ENCODE peak calls at places on chromosome 11, in seven cellular contexts. One of them, this sample, is unnamed. For H3K4me1, the result is how much of the 10 kb centered on the place peaks cover.

GRCh38 chr11:1300121-1300520 is 9.3 kb downstream of the TOLLIP start:
- DNase-seq in fibroblast of lung: no peak
- DNase-seq in heart right ventricle: no peak
- DNase-seq in OCI-LY7: no peak
- DNase-seq in uterus: no peak
- DNase-seq in tibial artery: no peak
- DNase-seq in heart left ventricle: no peak
- DNase-seq in this sample: no peak

GRCh38 chr11:98568011-98568410 is 452.7 kb upstream of the CNTN5 start:
- DNase-seq in fibroblast of lung: peak
- DNase-seq in heart right ventricle: no peak
- DNase-seq in OCI-LY7: no peak
- DNase-seq in uterus: no peak
- DNase-seq in tibial artery: no peak
- DNase-seq in heart left ventricle: no peak
- DNase-seq in this sample: no peak

GRCh38 chr11:84227970-84228369 is 941.8 kb upstream of the CCDC90B start:
- DNase-seq in fibroblast of lung: no peak
- DNase-seq in heart right ventricle: no peak
- DNase-seq in OCI-LY7: no peak
- DNase-seq in uterus: no peak
- DNase-seq in tibial artery: no peak
- DNase-seq in heart left ventricle: no peak
- DNase-seq in this sample: no peak

GRCh38 chr11:70760416-70761020 is 362.2 kb downstream of the CTTN start:
- DNase-seq in fibroblast of lung: no peak
- DNase-seq in heart right ventricle: no peak
- DNase-seq in OCI-LY7: no peak
- DNase-seq in uterus: no peak
- DNase-seq in tibial artery: no peak
- DNase-seq in heart left ventricle: no peak
- DNase-seq in this sample: no peak

GRCh38 chr11:41039592-41039991 is 419.9 kb downstream of the LRRC4C start:
- DNase-seq in fibroblast of lung: no peak
- DNase-seq in heart right ventricle: no peak
- DNase-seq in OCI-LY7: no peak
- DNase-seq in uterus: no peak
- DNase-seq in tibial artery: no peak
- DNase-seq in heart left ventricle: no peak
- DNase-seq in this sample: no peak

GRCh38 chr11:61949169-61950034 is 749 bp upstream of the BEST1 start:
- DNase-seq in fibroblast of lung: peak
- DNase-seq in heart right ventricle: peak
- DNase-seq in OCI-LY7: peak
- DNase-seq in uterus: peak
- DNase-seq in tibial artery: peak
- DNase-seq in heart left ventricle: peak
- DNase-seq in this sample: no peak

GRCh38 chr11:113373981-113374560 is 13.5 kb upstream of the ANKK1 start:
- DNase-seq in fibroblast of lung: no peak
- DNase-seq in heart right ventricle: no peak
- DNase-seq in OCI-LY7: no peak
- DNase-seq in uterus: no peak
- DNase-seq in tibial artery: no peak
- DNase-seq in heart left ventricle: no peak
- DNase-seq in this sample: no peak

GRCh38 chr11:843818-844692 is 1.4 kb downstream of the TSPAN4 start:
- DNase-seq in fibroblast of lung: peak
- DNase-seq in heart right ventricle: peak
- DNase-seq in OCI-LY7: no peak
- DNase-seq in uterus: peak
- DNase-seq in tibial artery: peak
- DNase-seq in heart left ventricle: peak
- DNase-seq in this sample: no peak

GRCh38 chr11:1263036-1263435 is 40.2 kb downstream of the MUC5B start:
- DNase-seq in fibroblast of lung: no peak
- DNase-seq in heart right ventricle: peak
- DNase-seq in OCI-LY7: no peak
- DNase-seq in uterus: no peak
- DNase-seq in tibial artery: no peak
- DNase-seq in heart left ventricle: no peak
- DNase-seq in this sample: no peak

GRCh38 chr11:96365493-96365892 is 22.5 kb upstream of the MAML2 start:
- DNase-seq in fibroblast of lung: no peak
- DNase-seq in heart right ventricle: no peak
- DNase-seq in OCI-LY7: no peak
- DNase-seq in uterus: no peak
- DNase-seq in tibial artery: no peak
- DNase-seq in heart left ventricle: no peak
- DNase-seq in this sample: no peak

GRCh38 chr11:32386770-32387377 is 48.5 kb downstream of the WT1 start:
- DNase-seq in fibroblast of lung: peak
- DNase-seq in heart right ventricle: no peak
- DNase-seq in OCI-LY7: no peak
- DNase-seq in uterus: peak
- DNase-seq in tibial artery: no peak
- DNase-seq in heart left ventricle: no peak
- DNase-seq in this sample: no peak

GRCh38 chr11:68328374-68329091 is 16.1 kb downstream of the LRP5 start:
- DNase-seq in fibroblast of lung: no peak
- DNase-seq in heart right ventricle: peak
- DNase-seq in OCI-LY7: peak
- DNase-seq in uterus: no peak
- DNase-seq in tibial artery: no peak
- DNase-seq in heart left ventricle: peak
- DNase-seq in this sample: no peak

GRCh38 chr11:7062534-7062933 is 26.3 kb upstream of the RBMXL2 start:
- DNase-seq in fibroblast of lung: no peak
- DNase-seq in heart right ventricle: no peak
- DNase-seq in OCI-LY7: no peak
- DNase-seq in uterus: no peak
- DNase-seq in tibial artery: no peak
- DNase-seq in heart left ventricle: no peak
- DNase-seq in this sample: no peak
- H3K4me1 ChIP-seq in fibroblast of lung: under half
- H3K4me1 ChIP-seq in heart right ventricle: under half
- H3K4me1 ChIP-seq in OCI-LY7: under half
- H3K4me1 ChIP-seq in uterus: under half
- H3K4me1 ChIP-seq in tibial artery: under half
- H3K4me1 ChIP-seq in heart left ventricle: under half
- H3K4me1 ChIP-seq in this sample: under half

DNA sequence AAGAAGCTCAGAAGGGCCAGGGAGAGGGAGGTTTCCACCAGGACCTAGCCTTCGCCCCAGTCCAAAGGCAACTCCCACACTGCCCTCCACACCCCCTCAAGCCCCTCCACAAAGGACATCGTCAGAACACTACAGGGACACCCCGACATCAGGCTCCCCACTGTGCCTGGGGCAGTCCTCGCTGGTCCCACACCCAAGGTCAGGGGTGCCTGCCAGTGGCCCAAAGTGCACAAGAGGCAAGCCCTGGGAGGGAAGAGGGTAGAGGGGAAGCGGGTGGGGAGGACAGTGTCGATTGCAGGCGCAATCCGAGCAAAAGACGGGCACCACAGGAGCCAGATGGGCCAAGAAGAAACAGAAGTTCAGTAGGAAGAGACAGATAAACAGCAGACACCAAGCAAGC is 35.6 kb upstream of the JAM3 start:
- DNase-seq in fibroblast of lung: no peak
- DNase-seq in heart right ventricle: no peak
- DNase-seq in OCI-LY7: no peak
- DNase-seq in uterus: no peak
- DNase-seq in tibial artery: no peak
- DNase-seq in heart left ventricle: no peak
- DNase-seq in this sample: no peak
- H3K27ac ChIP-seq in fibroblast of lung: no peak
- H3K27ac ChIP-seq in heart right ventricle: peak
- H3K27ac ChIP-seq in OCI-LY7: no peak
- H3K27ac ChIP-seq in uterus: peak
- H3K27ac ChIP-seq in tibial artery: peak
- H3K27ac ChIP-seq in heart left ventricle: peak
- H3K27ac ChIP-seq in this sample: peak

GRCh38 chr11:87116185-87116584 is 78.5 kb downstream of the TMEM135 start:
- DNase-seq in fibroblast of lung: no peak
- DNase-seq in heart right ventricle: no peak
- DNase-seq in OCI-LY7: no peak
- DNase-seq in uterus: no peak
- DNase-seq in tibial artery: no peak
- DNase-seq in heart left ventricle: no peak
- DNase-seq in this sample: no peak
- H3K4me1 ChIP-seq in fibroblast of lung: under half
- H3K4me1 ChIP-seq in heart right ventricle: under half
- H3K4me1 ChIP-seq in OCI-LY7: under half
- H3K4me1 ChIP-seq in uterus: under half
- H3K4me1 ChIP-seq in tibial artery: under half
- H3K4me1 ChIP-seq in heart left ventricle: under half
- H3K4me1 ChIP-seq in this sample: under half

GRCh38 chr11:67056267-67056639 is 394 bp upstream of the RHOD start:
- DNase-seq in fibroblast of lung: no peak
- DNase-seq in heart right ventricle: no peak
- DNase-seq in OCI-LY7: no peak
- DNase-seq in uterus: no peak
- DNase-seq in tibial artery: no peak
- DNase-seq in heart left ventricle: no peak
- DNase-seq in this sample: no peak
- H3K27ac ChIP-seq in fibroblast of lung: no peak
- H3K27ac ChIP-seq in heart right ventricle: peak
- H3K27ac ChIP-seq in OCI-LY7: no peak
- H3K27ac ChIP-seq in uterus: peak
- H3K27ac ChIP-seq in tibial artery: peak
- H3K27ac ChIP-seq in heart left ventricle: peak
- H3K27ac ChIP-seq in this sample: no peak

DNA sequence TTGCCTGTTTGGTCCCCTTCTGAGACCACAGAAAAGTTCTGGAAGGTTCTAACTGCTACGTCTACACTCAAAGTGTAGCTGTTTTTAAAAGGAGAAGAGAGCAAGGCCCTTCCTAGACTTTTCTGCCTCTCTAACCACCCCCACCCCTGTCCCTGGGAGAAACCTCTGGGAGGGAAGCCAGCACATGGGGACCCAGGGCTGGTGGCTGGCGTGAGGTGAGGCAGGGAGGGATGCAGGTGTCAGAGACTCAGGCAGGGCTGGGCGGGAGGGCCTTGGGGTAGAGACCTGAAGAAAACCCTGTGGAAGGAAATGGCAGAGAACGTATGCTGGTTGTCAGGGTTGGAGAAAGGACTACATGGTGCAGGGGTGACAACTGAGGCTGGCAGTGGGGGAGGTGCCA is 26.7 kb downstream of the ARRB1 start:
- DNase-seq in fibroblast of lung: no peak
- DNase-seq in heart right ventricle: no peak
- DNase-seq in OCI-LY7: no peak
- DNase-seq in uterus: no peak
- DNase-seq in tibial artery: no peak
- DNase-seq in heart left ventricle: no peak
- DNase-seq in this sample: no peak
- H3K4me1 ChIP-seq in fibroblast of lung: under half
- H3K4me1 ChIP-seq in heart right ventricle: under half
- H3K4me1 ChIP-seq in OCI-LY7: under half
- H3K4me1 ChIP-seq in uterus: under half
- H3K4me1 ChIP-seq in tibial artery: under half
- H3K4me1 ChIP-seq in heart left ventricle: under half
- H3K4me1 ChIP-seq in this sample: under half

GRCh38 chr11:11978792-11979486 is 29.5 kb downstream of the DKK3 start:
- DNase-seq in fibroblast of lung: peak
- DNase-seq in heart right ventricle: peak
- DNase-seq in OCI-LY7: no peak
- DNase-seq in uterus: peak
- DNase-seq in tibial artery: peak
- DNase-seq in heart left ventricle: peak
- DNase-seq in this sample: no peak

GRCh38 chr11:11977206-11977938 is 31.1 kb downstream of the DKK3 start:
- DNase-seq in fibroblast of lung: peak
- DNase-seq in heart right ventricle: peak
- DNase-seq in OCI-LY7: no peak
- DNase-seq in uterus: peak
- DNase-seq in tibial artery: peak
- DNase-seq in heart left ventricle: peak
- DNase-seq in this sample: no peak

GRCh38 chr11:11979487-11980117 is 28.8 kb downstream of the DKK3 start:
- DNase-seq in fibroblast of lung: peak
- DNase-seq in heart right ventricle: no peak
- DNase-seq in OCI-LY7: no peak
- DNase-seq in uterus: peak
- DNase-seq in tibial artery: no peak
- DNase-seq in heart left ventricle: peak
- DNase-seq in this sample: no peak

GRCh38 chr11:11976476-11977187 is 31.8 kb downstream of the DKK3 start:
- DNase-seq in fibroblast of lung: no peak
- DNase-seq in heart right ventricle: peak
- DNase-seq in OCI-LY7: no peak
- DNase-seq in uterus: no peak
- DNase-seq in tibial artery: no peak
- DNase-seq in heart left ventricle: peak
- DNase-seq in this sample: no peak

DNA sequence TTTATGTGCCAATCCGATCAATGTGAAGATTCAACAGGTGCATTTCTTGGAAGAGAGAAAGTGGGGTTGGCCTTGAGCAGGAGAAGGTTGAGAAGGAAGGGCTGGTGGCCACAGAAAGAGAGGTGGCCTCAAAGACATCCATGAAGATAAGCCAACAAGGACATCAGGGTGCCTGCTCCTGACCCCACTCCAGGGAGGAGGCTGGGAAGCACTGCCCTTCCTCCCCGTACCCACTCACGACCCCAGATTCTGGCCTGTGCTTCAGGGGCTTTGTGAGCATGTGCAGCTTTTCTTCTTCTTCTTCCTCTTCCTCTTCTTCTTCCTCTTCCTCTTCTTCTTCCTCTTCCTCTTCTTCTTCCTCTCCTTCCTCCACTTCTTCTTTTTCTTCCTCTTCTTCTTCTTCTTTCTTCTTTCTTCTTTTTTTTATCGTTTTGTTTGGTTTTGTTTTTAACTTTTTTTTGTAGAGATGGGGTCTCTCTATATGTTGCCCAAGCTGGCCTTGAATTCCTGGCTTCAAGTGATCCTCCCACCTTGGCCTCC is 30.3 kb downstream of the DKK3 start:
- DNase-seq in fibroblast of lung: no peak
- DNase-seq in heart right ventricle: no peak
- DNase-seq in OCI-LY7: no peak
- DNase-seq in uterus: no peak
- DNase-seq in tibial artery: no peak
- DNase-seq in heart left ventricle: no peak
- DNase-seq in this sample: no peak
- H3K27ac ChIP-seq in fibroblast of lung: peak
- H3K27ac ChIP-seq in heart right ventricle: peak
- H3K27ac ChIP-seq in OCI-LY7: no peak
- H3K27ac ChIP-seq in uterus: peak
- H3K27ac ChIP-seq in tibial artery: peak
- H3K27ac ChIP-seq in heart left ventricle: peak
- H3K27ac ChIP-seq in this sample: no peak